ENCODE peak calls at places on chromosomes 7 and 10, in four cellular contexts. Y, P, I and B are unnamed samples.
A peak's percentile ranks its signal among the peaks of the same experiment; 100 is the strongest.

GRCh38 chr7:27194641-27195379 is 5.1 kb downstream of the HOXA13 start:
- DNase-seq in Y (no peak), P (no peak), I (no peak), B (no peak)

GRCh38 chr7:158447206-158448171 is 140.1 kb downstream of the PTPRN2 start:
- DNase-seq in Y (no peak), P (no peak), I (no peak), B (peak; percentile 58)

GRCh38 chr10:8586504-8586903 is 532.0 kb downstream of the GATA3 start:
- DNase-seq in Y (no peak), P (no peak), I (no peak), B (no peak)

GRCh38 chr7:105885386-105886111 is 9.2 kb upstream of the ATXN7L1 start:
- DNase-seq in Y (no peak), P (no peak), I (no peak), B (no peak)

GRCh38 chr10:110919971-110920881 is 822 bp downstream of the SHOC2 start:
- DNase-seq in Y (peak; percentile 33), P (peak; percentile 2), I (peak; percentile 34), B (peak; percentile 61)

GRCh38 chr10:59880976-59881510 is 25.3 kb downstream of the CCDC6 start:
- DNase-seq in Y (no peak), P (peak; percentile 58), I (no peak), B (no peak)

GRCh38 chr7:148242271-148242801 is 348.2 kb upstream of the C7orf33 start:
- DNase-seq in Y (peak; percentile 12), P (no peak), I (peak; percentile 79), B (peak; percentile 76)

GRCh38 chr7:75739796-75740672 is 1.3 kb upstream of the HIP1 start:
- DNase-seq in Y (no peak), P (no peak), I (peak; percentile 52), B (no peak)

GRCh38 chr7:75993689-75994387 is 557 bp downstream of the TMEM120A start:
- DNase-seq in Y (peak; percentile 50), P (no peak), I (peak; percentile 87), B (peak; percentile 98)

GRCh38 chr10:14416308-14416700 is 85.6 kb upstream of the FRMD4A start:
- DNase-seq in Y (no peak), P (no peak), I (peak; percentile 27), B (no peak)

GRCh38 chr7:135685306-135686084 is 23.2 kb downstream of the STMP1 start:
- DNase-seq in Y (no peak), P (no peak), I (no peak), B (no peak)

GRCh38 chr10:44978570-44979280 is at the start of gene DEPP1:
- DNase-seq in Y (peak; percentile 58), P (no peak), I (peak; percentile 82), B (peak; percentile 88)

GRCh38 chr7:150848561-150849115 is 3.7 kb upstream of the AOC1 start:
- DNase-seq in Y (no peak), P (no peak), I (no peak), B (no peak)

GRCh38 chr7:41323811-41324210 is 379.1 kb downstream of the INHBA start:
- DNase-seq in Y (no peak), P (no peak), I (no peak), B (no peak)

GRCh38 chr7:51045319-51046102 is 262.8 kb upstream of the GRB10 start:
- DNase-seq in Y (no peak), P (no peak), I (no peak), B (no peak)

GRCh38 chr7:136114966-136115762 is 138.0 kb upstream of the MTPN start:
- DNase-seq in Y (peak; percentile 50), P (peak; percentile 26), I (peak; percentile 79), B (peak; percentile 52)

GRCh38 chr10:79158402-79159097 is 89.8 kb downstream of the ZMIZ1 start:
- DNase-seq in Y (no peak), P (no peak), I (no peak), B (peak; percentile 77)

GRCh38 chr7:139341776-139342244 is 673 bp downstream of the FMC1 start:
- DNase-seq in Y (no peak), P (no peak), I (peak; percentile 83), B (no peak)

GRCh38 chr7:44106311-44107065 is 2.3 kb downstream of the AEBP1 start:
- DNase-seq in Y (no peak), P (no peak), I (no peak), B (no peak)

GRCh38 chr10:68899186-68899745 is 1.8 kb upstream of the DDX50 start:
- DNase-seq in Y (no peak), P (no peak), I (no peak), B (no peak)

GRCh38 chr10:69883256-69883655 is 81.5 kb downstream of the COL13A1 start:
- DNase-seq in Y (no peak), P (no peak), I (peak; percentile 58), B (peak; percentile 76)

GRCh38 chr7:105857009-105857952 is 19.1 kb downstream of the ATXN7L1 start:
- DNase-seq in Y (no peak), P (no peak), I (no peak), B (no peak)

GRCh38 chr10:21499910-21500577 is 25.4 kb downstream of the SKIDA1 start:
- DNase-seq in Y (no peak), P (no peak), I (peak; percentile 77), B (peak; percentile 90)

GRCh38 chr10:62063795-62064472 is 162.4 kb downstream of the ARID5B start:
- DNase-seq in Y (no peak), P (no peak), I (no peak), B (no peak)

GRCh38 chr7:9013940-9014339 is 580.5 kb downstream of the NXPH1 start:
- DNase-seq in Y (no peak), P (no peak), I (peak; percentile 32), B (peak; percentile 8)

GRCh38 chr10:132096223-132096622 is 30.5 kb downstream of the JAKMIP3 start:
- DNase-seq in Y (no peak), P (no peak), I (no peak), B (peak; percentile 19)

GRCh38 chr7:103711413-103711812 is 265.4 kb upstream of the SLC26A5 start:
- DNase-seq in Y (no peak), P (no peak), I (no peak), B (no peak)

GRCh38 chr7:150945853-150946825 is 32.0 kb downstream of the KCNH2 start:
- DNase-seq in Y (no peak), P (no peak), I (no peak), B (peak; percentile 68)